ENCODE peak calls at places on chromosomes 5 and 9, in five cellular contexts. One of them, this sample, is unnamed. For H3K4me1, the result is how much of the 10 kb centered on the place peaks cover.

GRCh38 chr5:170745481-170746061 is 38.0 kb upstream of the GABRP start:
- DNase-seq in A549: no peak
- DNase-seq in tibial nerve: no peak
- DNase-seq in prostate gland: peak
- DNase-seq in K562: no peak
- DNase-seq in this sample: peak

GRCh38 chr9:123036886-123037540 is 3.5 kb downstream of the GPR21 start:
- DNase-seq in A549: no peak
- DNase-seq in prostate gland: no peak
- DNase-seq in tibial nerve: no peak
- DNase-seq in K562: no peak
- DNase-seq in this sample: no peak

GRCh38 chr5:123155511-123155923 is 66.5 kb downstream of the PRDM6 start:
- DNase-seq in prostate gland: no peak
- DNase-seq in K562: no peak
- DNase-seq in A549: no peak
- DNase-seq in tibial nerve: no peak
- DNase-seq in this sample: no peak

GRCh38 chr5:65482727-65483473 is 1.2 kb upstream of the ADAMTS6 start:
- DNase-seq in K562: peak
- DNase-seq in tibial nerve: peak
- DNase-seq in A549: no peak
- DNase-seq in prostate gland: no peak
- DNase-seq in this sample: peak

GRCh38 chr5:64646169-64646568 is 44.1 kb upstream of the SHISAL2B start:
- DNase-seq in A549: no peak
- DNase-seq in prostate gland: no peak
- DNase-seq in tibial nerve: no peak
- DNase-seq in K562: no peak
- DNase-seq in this sample: no peak

GRCh38 chr5:25439025-25439424 is 794.2 kb upstream of the CDH10 start:
- DNase-seq in K562: no peak
- DNase-seq in tibial nerve: no peak
- DNase-seq in prostate gland: no peak
- DNase-seq in A549: no peak
- DNase-seq in this sample: no peak

GRCh38 chr5:115542076-115542475 is 2.5 kb downstream of the FEM1C start:
- DNase-seq in K562: no peak
- DNase-seq in prostate gland: no peak
- DNase-seq in A549: no peak
- DNase-seq in tibial nerve: no peak
- DNase-seq in this sample: no peak

GRCh38 chr5:138466058-138466899 is 1.0 kb downstream of the EGR1 start:
- DNase-seq in prostate gland: peak
- DNase-seq in A549: no peak
- DNase-seq in tibial nerve: peak
- DNase-seq in K562: no peak
- DNase-seq in this sample: no peak

GRCh38 chr5:165525268-165525667 is 2019.8 kb downstream of the MAT2B start:
- DNase-seq in prostate gland: no peak
- DNase-seq in A549: no peak
- DNase-seq in K562: no peak
- DNase-seq in tibial nerve: no peak
- DNase-seq in this sample: no peak

GRCh38 chr5:113265190-113265589 is 169.6 kb downstream of the TSSK1B start:
- DNase-seq in tibial nerve: no peak
- DNase-seq in A549: no peak
- DNase-seq in prostate gland: no peak
- DNase-seq in K562: no peak
- DNase-seq in this sample: no peak

GRCh38 chr5:135829681-135830383 is 4.6 kb upstream of the SLC25A48 start:
- DNase-seq in tibial nerve: peak
- DNase-seq in prostate gland: peak
- DNase-seq in K562: peak
- DNase-seq in A549: peak
- DNase-seq in this sample: peak

GRCh38 chr9:98625728-98626127 is 83.0 kb downstream of the GABBR2 start:
- DNase-seq in prostate gland: no peak
- DNase-seq in A549: no peak
- DNase-seq in K562: no peak
- DNase-seq in tibial nerve: no peak
- DNase-seq in this sample: no peak

GRCh38 chr5:148740966-148741742 is 85.3 kb upstream of the ADRB2 start:
- DNase-seq in A549: peak
- DNase-seq in tibial nerve: no peak
- DNase-seq in prostate gland: peak
- DNase-seq in K562: peak
- DNase-seq in this sample: no peak

GRCh38 chr9:132516911-132517310 is 65.5 kb upstream of the BARHL1 start:
- DNase-seq in prostate gland: no peak
- DNase-seq in tibial nerve: no peak
- DNase-seq in K562: no peak
- DNase-seq in A549: no peak
- DNase-seq in this sample: no peak

GRCh38 chr5:6829150-6829784 is 116.0 kb downstream of the TENT4A start:
- DNase-seq in tibial nerve: no peak
- DNase-seq in prostate gland: no peak
- DNase-seq in A549: no peak
- DNase-seq in K562: no peak
- DNase-seq in this sample: no peak

GRCh38 chr9:33222031-33222430 is 17.9 kb upstream of the SPINK4 start:
- DNase-seq in tibial nerve: no peak
- DNase-seq in K562: no peak
- DNase-seq in A549: no peak
- DNase-seq in prostate gland: no peak
- DNase-seq in this sample: no peak

GRCh38 chr9:130275156-130275555 is 9.6 kb downstream of the HMCN2 start:
- DNase-seq in K562: no peak
- DNase-seq in A549: no peak
- DNase-seq in prostate gland: no peak
- DNase-seq in tibial nerve: no peak
- DNase-seq in this sample: no peak

GRCh38 chr5:136638084-136638483 is 272.7 kb upstream of the TRPC7 start:
- DNase-seq in prostate gland: no peak
- DNase-seq in K562: no peak
- DNase-seq in tibial nerve: no peak
- DNase-seq in A549: no peak
- DNase-seq in this sample: no peak

GRCh38 chr9:136339173-136339957 is 12.0 kb downstream of the GPSM1 start:
- DNase-seq in K562: peak
- DNase-seq in prostate gland: peak
- DNase-seq in A549: peak
- DNase-seq in tibial nerve: peak
- DNase-seq in this sample: peak

DNA sequence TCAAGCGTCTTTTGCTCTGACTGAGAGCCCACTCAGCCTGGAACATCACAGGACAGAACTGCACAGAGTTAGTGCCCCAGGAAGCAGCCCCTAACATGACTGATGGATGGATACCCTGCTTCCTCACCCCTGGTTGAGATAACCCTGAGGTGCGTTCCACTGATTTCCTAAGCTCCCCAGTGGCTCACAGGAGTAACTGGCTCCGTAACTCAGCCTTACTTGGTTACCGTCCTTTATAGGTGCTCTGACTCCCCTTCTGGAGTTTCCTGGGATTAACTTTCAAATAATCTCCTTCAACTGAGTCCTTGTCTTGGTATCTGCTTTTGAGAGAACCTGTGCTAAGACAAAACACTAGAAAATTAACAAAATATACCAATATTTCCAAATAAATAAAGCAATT is 449.5 kb downstream of the AGTPBP1 start:
- DNase-seq in prostate gland: no peak
- DNase-seq in tibial nerve: no peak
- DNase-seq in K562: no peak
- DNase-seq in A549: no peak
- DNase-seq in this sample: no peak
- TF ChIP-seq POLR2A in prostate gland: no peak
- TF ChIP-seq POLR2A in tibial nerve: no peak
- TF ChIP-seq POLR2A in K562: no peak
- TF ChIP-seq POLR2A in A549: no peak
- TF ChIP-seq POLR2A in this sample: no peak

GRCh38 chr5:97529354-97529753 is 346.3 kb upstream of the RIOK2 start:
- DNase-seq in K562: no peak
- DNase-seq in tibial nerve: no peak
- DNase-seq in prostate gland: no peak
- DNase-seq in A549: no peak
- DNase-seq in this sample: no peak

GRCh38 chr5:97531549-97531948 is 348.5 kb upstream of the RIOK2 start:
- DNase-seq in prostate gland: no peak
- DNase-seq in K562: no peak
- DNase-seq in A549: no peak
- DNase-seq in tibial nerve: no peak
- DNase-seq in this sample: no peak

GRCh38 chr5:97536683-97537082 is 353.6 kb upstream of the RIOK2 start:
- DNase-seq in prostate gland: no peak
- DNase-seq in A549: no peak
- DNase-seq in tibial nerve: no peak
- DNase-seq in K562: no peak
- DNase-seq in this sample: no peak

GRCh38 chr5:97538916-97539315 is 355.9 kb upstream of the RIOK2 start:
- DNase-seq in K562: no peak
- DNase-seq in prostate gland: no peak
- DNase-seq in A549: no peak
- DNase-seq in tibial nerve: no peak
- DNase-seq in this sample: no peak

DNA sequence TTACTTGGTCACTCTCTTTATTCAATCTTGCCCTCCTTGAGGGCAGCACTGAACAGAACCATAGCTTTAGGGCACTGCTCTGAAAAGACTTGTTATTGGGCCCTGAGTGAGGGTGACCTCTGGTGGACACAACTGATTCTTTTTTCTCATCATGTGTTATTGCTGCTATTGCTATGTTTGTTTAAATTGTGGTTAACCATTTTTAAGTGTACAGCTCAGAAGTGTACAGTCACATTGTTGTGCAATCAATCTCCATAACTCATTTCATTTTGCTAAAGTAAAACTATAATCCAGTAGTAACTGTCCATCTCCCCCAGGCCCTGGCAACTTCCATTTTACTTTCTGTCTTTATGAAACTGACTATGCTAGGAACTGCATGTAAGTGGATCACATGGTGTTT is 351.1 kb upstream of the RIOK2 start:
- DNase-seq in tibial nerve: peak
- DNase-seq in A549: peak
- DNase-seq in prostate gland: peak
- DNase-seq in K562: peak
- DNase-seq in this sample: peak
- TF ChIP-seq CTCF in tibial nerve: peak
- TF ChIP-seq CTCF in A549: peak
- TF ChIP-seq CTCF in prostate gland: peak
- TF ChIP-seq CTCF in K562: no peak
- TF ChIP-seq CTCF in this sample: peak

GRCh38 chr9:120783611-120784047 is 9.6 kb downstream of the FBXW2 start:
- DNase-seq in A549: no peak
- DNase-seq in prostate gland: peak
- DNase-seq in K562: no peak
- DNase-seq in tibial nerve: no peak
- DNase-seq in this sample: no peak
- H3K4me1 ChIP-seq in A549: under half
- H3K4me1 ChIP-seq in prostate gland: under half
- H3K4me1 ChIP-seq in K562: under half
- H3K4me1 ChIP-seq in tibial nerve: under half
- H3K4me1 ChIP-seq in this sample: under half

GRCh38 chr9:91192379-91192775 is 169.3 kb downstream of the AUH start:
- DNase-seq in A549: no peak
- DNase-seq in K562: no peak
- DNase-seq in prostate gland: no peak
- DNase-seq in tibial nerve: no peak
- DNase-seq in this sample: no peak

GRCh38 chr9:91195372-91196012 is 166.2 kb downstream of the AUH start:
- DNase-seq in A549: no peak
- DNase-seq in prostate gland: no peak
- DNase-seq in tibial nerve: no peak
- DNase-seq in K562: no peak
- DNase-seq in this sample: no peak

GRCh38 chr9:91191443-91192378 is 170.0 kb downstream of the AUH start:
- DNase-seq in prostate gland: no peak
- DNase-seq in K562: no peak
- DNase-seq in A549: no peak
- DNase-seq in tibial nerve: no peak
- DNase-seq in this sample: no peak

GRCh38 chr9:91193658-91194391 is 167.9 kb downstream of the AUH start:
- DNase-seq in prostate gland: peak
- DNase-seq in tibial nerve: peak
- DNase-seq in K562: peak
- DNase-seq in A549: peak
- DNase-seq in this sample: peak

GRCh38 chr9:91192785-91193657 is 168.7 kb downstream of the AUH start:
- DNase-seq in prostate gland: peak
- DNase-seq in tibial nerve: peak
- DNase-seq in A549: peak
- DNase-seq in K562: peak
- DNase-seq in this sample: peak
- TF ChIP-seq POLR2A in prostate gland: peak
- TF ChIP-seq POLR2A in tibial nerve: peak
- TF ChIP-seq POLR2A in A549: no peak
- TF ChIP-seq POLR2A in K562: no peak
- TF ChIP-seq POLR2A in this sample: no peak

GRCh38 chr9:134660407-134660806 is 18.8 kb downstream of the COL5A1 start:
- DNase-seq in A549: no peak
- DNase-seq in prostate gland: no peak
- DNase-seq in K562: no peak
- DNase-seq in tibial nerve: no peak
- DNase-seq in this sample: no peak
- TF ChIP-seq CTCF in A549: peak
- TF ChIP-seq CTCF in prostate gland: no peak
- TF ChIP-seq CTCF in K562: peak
- TF ChIP-seq CTCF in tibial nerve: peak
- TF ChIP-seq CTCF in this sample: no peak

This sample was measured in testis.